ENCODE peak calls at places on chromosomes 6 and 20, in four cellular contexts. Q, H, W and N are unnamed samples.

GRCh38 chr6:42200035-42200434 is 5.3 kb upstream of the GUCA1B start:
- DNase-seq in Q (peak), H (peak), W (peak), N (no peak)

GRCh38 chr6:27577922-27578321 is 105.0 kb upstream of the ZNF184 start:
- DNase-seq in Q (no peak), H (no peak), W (no peak), N (no peak)

GRCh38 chr6:27873101-27874030 is 38.8 kb downstream of the OR2B2 start:
- DNase-seq in Q (peak), H (peak), W (peak), N (peak)

GRCh38 chr6:12099623-12100022 is 87.5 kb downstream of the HIVEP1 start:
- DNase-seq in Q (no peak), H (no peak), W (no peak), N (no peak)

GRCh38 chr20:15236812-15237211 is 899.4 kb upstream of the FLRT3 start:
- DNase-seq in Q (peak), H (peak), W (peak), N (no peak)

GRCh38 chr6:10141756-10142443 is 273.0 kb downstream of the TFAP2A start:
- DNase-seq in Q (no peak), H (peak), W (peak), N (no peak)

GRCh38 chr6:166507380-166507779 is 79.1 kb downstream of the RAMACL start:
- DNase-seq in Q (no peak), H (no peak), W (no peak), N (no peak)

GRCh38 chr6:85961125-85961524 is 318.4 kb upstream of the SYNCRIP start:
- DNase-seq in Q (no peak), H (no peak), W (no peak), N (no peak)